ENCODE peak calls at places on chromosomes 6 and 20, in seven cellular contexts. One of them, this sample, is unnamed.

GRCh38 chr20:25863536-25864325 is 167.1 kb upstream of the ZNF337 start:
- DNase-seq in psoas muscle: no peak
- DNase-seq in aorta: peak; percentile 60
- DNase-seq in vagina: no peak
- DNase-seq in A673: no peak
- DNase-seq in tibial artery: no peak
- DNase-seq in astrocyte: no peak
- DNase-seq in this sample: no peak

GRCh38 chr20:36246410-36246809 is 10.1 kb downstream of the AAR2 start:
- DNase-seq in psoas muscle: no peak
- DNase-seq in vagina: no peak
- DNase-seq in aorta: no peak
- DNase-seq in astrocyte: no peak
- DNase-seq in tibial artery: no peak
- DNase-seq in A673: no peak
- DNase-seq in this sample: no peak

GRCh38 chr6:161169690-161170089 is 104.2 kb downstream of the AGPAT4 start:
- DNase-seq in aorta: no peak
- DNase-seq in astrocyte: peak; percentile 75
- DNase-seq in tibial artery: no peak
- DNase-seq in vagina: no peak
- DNase-seq in psoas muscle: peak; percentile 39
- DNase-seq in A673: peak; percentile 22
- DNase-seq in this sample: no peak

GRCh38 chr6:81656231-81656630 is 96.2 kb downstream of the TENT5A start:
- DNase-seq in A673: no peak
- DNase-seq in vagina: no peak
- DNase-seq in astrocyte: no peak
- DNase-seq in aorta: no peak
- DNase-seq in tibial artery: no peak
- DNase-seq in psoas muscle: no peak
- DNase-seq in this sample: no peak

GRCh38 chr6:2958331-2958711 is 13.0 kb downstream of the SERPINB6 start:
- DNase-seq in tibial artery: no peak
- DNase-seq in astrocyte: no peak
- DNase-seq in aorta: peak; percentile 78
- DNase-seq in psoas muscle: peak; percentile 35
- DNase-seq in A673: no peak
- DNase-seq in vagina: no peak
- DNase-seq in this sample: no peak

GRCh38 chr6:130574146-130574545 is 208.3 kb downstream of the TMEM200A start:
- DNase-seq in aorta: no peak
- DNase-seq in tibial artery: no peak
- DNase-seq in psoas muscle: no peak
- DNase-seq in vagina: no peak
- DNase-seq in A673: no peak
- DNase-seq in astrocyte: no peak
- DNase-seq in this sample: no peak

GRCh38 chr6:10414766-10415592 is at the start of gene TFAP2A:
- DNase-seq in tibial artery: no peak
- DNase-seq in A673: peak; percentile 86
- DNase-seq in aorta: no peak
- DNase-seq in vagina: no peak
- DNase-seq in psoas muscle: no peak
- DNase-seq in astrocyte: peak; percentile 31
- DNase-seq in this sample: peak; percentile 82

GRCh38 chr6:23446394-23447001 is 679.5 kb upstream of the NRSN1 start:
- DNase-seq in aorta: no peak
- DNase-seq in vagina: no peak
- DNase-seq in psoas muscle: no peak
- DNase-seq in tibial artery: no peak
- DNase-seq in astrocyte: peak; percentile 52
- DNase-seq in A673: peak; percentile 70
- DNase-seq in this sample: no peak

GRCh38 chr20:20367681-20368413 is at the start of gene INSM1:
- DNase-seq in aorta: no peak
- DNase-seq in tibial artery: no peak
- DNase-seq in A673: peak; percentile 44
- DNase-seq in vagina: no peak
- DNase-seq in psoas muscle: no peak
- DNase-seq in astrocyte: no peak
- DNase-seq in this sample: no peak

GRCh38 chr6:6409397-6410030 is 89.1 kb upstream of the F13A1 start:
- DNase-seq in A673: no peak
- DNase-seq in vagina: no peak
- DNase-seq in tibial artery: no peak
- DNase-seq in aorta: no peak
- DNase-seq in astrocyte: no peak
- DNase-seq in psoas muscle: no peak
- DNase-seq in this sample: no peak

GRCh38 chr20:64099086-64099786 is 8.1 kb downstream of the NPBWR2 start:
- DNase-seq in astrocyte: no peak
- DNase-seq in aorta: no peak
- DNase-seq in A673: no peak
- DNase-seq in vagina: no peak
- DNase-seq in psoas muscle: peak; percentile 10
- DNase-seq in tibial artery: no peak
- DNase-seq in this sample: no peak

GRCh38 chr6:120055071-120055470 is 705.5 kb upstream of the MAN1A1 start:
- DNase-seq in A673: no peak
- DNase-seq in psoas muscle: no peak
- DNase-seq in astrocyte: no peak
- DNase-seq in tibial artery: no peak
- DNase-seq in aorta: no peak
- DNase-seq in vagina: no peak
- DNase-seq in this sample: no peak

GRCh38 chr6:79888587-79888986 is 58.8 kb downstream of the ELOVL4 start:
- DNase-seq in tibial artery: no peak
- DNase-seq in aorta: no peak
- DNase-seq in psoas muscle: no peak
- DNase-seq in A673: no peak
- DNase-seq in astrocyte: no peak
- DNase-seq in vagina: no peak
- DNase-seq in this sample: no peak

GRCh38 chr20:45341579-45341938 is 6.7 kb downstream of the SDC4 start:
- DNase-seq in vagina: no peak
- DNase-seq in aorta: no peak
- DNase-seq in psoas muscle: no peak
- DNase-seq in astrocyte: no peak
- DNase-seq in tibial artery: peak; percentile 64
- DNase-seq in A673: no peak
- DNase-seq in this sample: no peak

GRCh38 chr20:10524034-10524476 is 89.0 kb downstream of the SLX4IP start:
- DNase-seq in vagina: no peak
- DNase-seq in tibial artery: peak; percentile 86
- DNase-seq in A673: no peak
- DNase-seq in astrocyte: peak; percentile 55
- DNase-seq in psoas muscle: peak; percentile 70
- DNase-seq in aorta: peak; percentile 52
- DNase-seq in this sample: no peak

GRCh38 chr20:57262244-57263126 is 4.0 kb downstream of the BMP7 start:
- DNase-seq in A673: no peak
- DNase-seq in aorta: no peak
- DNase-seq in psoas muscle: no peak
- DNase-seq in vagina: no peak
- DNase-seq in tibial artery: no peak
- DNase-seq in astrocyte: no peak
- DNase-seq in this sample: no peak

GRCh38 chr6:106466211-106466610 is 105.7 kb downstream of the CRYBG1 start:
- DNase-seq in A673: no peak
- DNase-seq in aorta: no peak
- DNase-seq in astrocyte: no peak
- DNase-seq in vagina: no peak
- DNase-seq in tibial artery: no peak
- DNase-seq in psoas muscle: no peak
- DNase-seq in this sample: no peak

GRCh38 chr6:41931792-41932191 is 9.8 kb downstream of the CCND3 start:
- DNase-seq in psoas muscle: no peak
- DNase-seq in vagina: no peak
- DNase-seq in aorta: no peak
- DNase-seq in A673: no peak
- DNase-seq in tibial artery: no peak
- DNase-seq in astrocyte: no peak
- DNase-seq in this sample: no peak

GRCh38 chr6:44020664-44021425 is 106.4 kb downstream of the MRPL14 start:
- DNase-seq in A673: no peak
- DNase-seq in psoas muscle: no peak
- DNase-seq in tibial artery: peak; percentile 54
- DNase-seq in astrocyte: no peak
- DNase-seq in aorta: no peak
- DNase-seq in vagina: no peak
- DNase-seq in this sample: no peak

GRCh38 chr6:49551866-49552129 is 1.3 kb downstream of the C6orf141 start:
- DNase-seq in tibial artery: no peak
- DNase-seq in A673: no peak
- DNase-seq in psoas muscle: no peak
- DNase-seq in astrocyte: no peak
- DNase-seq in vagina: no peak
- DNase-seq in aorta: no peak
- DNase-seq in this sample: no peak
- H3K4me1 ChIP-seq in tibial artery: no peaks in the 10 kb centered on the region
- H3K4me1 ChIP-seq in A673: peaks cover 50% of the 10 kb centered on the region
- H3K4me1 ChIP-seq in psoas muscle: no peaks in the 10 kb centered on the region
- H3K4me1 ChIP-seq in astrocyte: peaks cover 21% of the 10 kb centered on the region
- H3K4me1 ChIP-seq in vagina: peaks cover 20% of the 10 kb centered on the region
- H3K4me1 ChIP-seq in aorta: no peaks in the 10 kb centered on the region
- H3K4me1 ChIP-seq in this sample: peaks cover 13% of the 10 kb centered on the region

DNA sequence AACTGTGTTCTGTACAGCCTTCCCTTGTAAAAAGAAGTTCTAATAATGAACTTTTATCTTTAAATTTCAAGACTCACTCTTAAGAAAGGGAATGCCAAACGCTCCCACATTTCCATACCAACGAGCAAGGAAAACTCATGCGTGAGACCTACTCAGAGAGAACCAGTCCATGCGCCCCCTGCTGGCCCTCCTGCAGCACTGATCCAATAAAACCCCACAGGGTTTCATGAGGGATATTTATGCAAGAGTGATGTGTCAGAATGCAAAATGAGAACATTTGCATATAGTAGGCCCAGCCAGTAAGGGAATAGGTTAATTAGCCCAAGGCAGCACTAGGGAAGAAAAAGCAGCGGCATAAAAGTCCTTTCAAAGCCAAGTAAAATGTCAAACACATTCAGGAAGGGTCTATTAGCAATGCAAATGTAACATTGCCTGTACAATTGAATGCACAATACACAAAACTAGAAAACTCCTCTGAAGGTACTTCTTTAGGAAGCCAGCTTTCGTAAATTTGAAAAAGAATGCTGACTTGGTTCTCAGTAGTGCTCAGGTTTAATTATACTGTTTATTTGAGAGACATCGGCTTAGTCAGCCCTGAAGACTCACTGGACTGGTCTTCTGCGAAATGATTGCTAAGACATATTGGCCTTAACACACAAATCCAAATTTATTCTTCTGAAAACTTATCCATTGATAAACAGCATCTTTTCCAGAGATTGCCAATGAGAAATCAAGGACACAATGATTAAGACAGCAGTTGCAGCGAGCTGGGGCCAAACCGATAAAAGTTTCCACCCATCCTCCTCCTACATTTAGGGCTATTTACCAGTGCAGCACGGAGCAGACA is 93.2 kb downstream of the GMPR start:
- DNase-seq in psoas muscle: peak; percentile 72
- DNase-seq in vagina: no peak
- DNase-seq in tibial artery: peak; percentile 79
- DNase-seq in A673: peak; percentile 89
- DNase-seq in astrocyte: peak; percentile 59
- DNase-seq in aorta: peak; percentile 81
- DNase-seq in this sample: peak; percentile 71
- H3K27ac ChIP-seq in psoas muscle: peak overlapping the region; percentile 46
- H3K27ac ChIP-seq in vagina: peak overlapping the region; percentile 42
- H3K27ac ChIP-seq in tibial artery: no peak overlapping the region
- H3K27ac ChIP-seq in A673: peak overlapping the region; percentile 3
- H3K27ac ChIP-seq in astrocyte: peak overlapping the region; percentile 34
- H3K27ac ChIP-seq in aorta: no peak overlapping the region
- H3K27ac ChIP-seq in this sample: no peak overlapping the region

GRCh38 chr20:17963114-17963897 is 5.3 kb downstream of the SNX5 start:
- DNase-seq in astrocyte: no peak
- DNase-seq in vagina: no peak
- DNase-seq in aorta: no peak
- DNase-seq in tibial artery: no peak
- DNase-seq in A673: no peak
- DNase-seq in psoas muscle: no peak
- DNase-seq in this sample: no peak

GRCh38 chr20:17964073-17964472 is 4.5 kb downstream of the SNX5 start:
- DNase-seq in psoas muscle: no peak
- DNase-seq in aorta: no peak
- DNase-seq in tibial artery: no peak
- DNase-seq in vagina: no peak
- DNase-seq in astrocyte: no peak
- DNase-seq in A673: no peak
- DNase-seq in this sample: no peak

GRCh38 chr20:17964632-17965031 is 4.0 kb downstream of the SNX5 start:
- DNase-seq in A673: no peak
- DNase-seq in astrocyte: no peak
- DNase-seq in tibial artery: no peak
- DNase-seq in vagina: no peak
- DNase-seq in psoas muscle: no peak
- DNase-seq in aorta: no peak
- DNase-seq in this sample: no peak

GRCh38 chr20:17966432-17967312 is 1.9 kb downstream of the SNX5 start:
- DNase-seq in aorta: no peak
- DNase-seq in astrocyte: no peak
- DNase-seq in vagina: no peak
- DNase-seq in psoas muscle: no peak
- DNase-seq in tibial artery: no peak
- DNase-seq in A673: no peak
- DNase-seq in this sample: peak; percentile 38

GRCh38 chr20:17965042-17965697 is 3.4 kb downstream of the SNX5 start:
- DNase-seq in A673: no peak
- DNase-seq in vagina: no peak
- DNase-seq in astrocyte: no peak
- DNase-seq in tibial artery: no peak
- DNase-seq in aorta: no peak
- DNase-seq in psoas muscle: no peak
- DNase-seq in this sample: no peak
- H3K4me3 ChIP-seq in A673: peak overlapping the region; percentile 75
- H3K4me3 ChIP-seq in vagina: no peak overlapping the region
- H3K4me3 ChIP-seq in astrocyte: peak overlapping the region; percentile 90
- H3K4me3 ChIP-seq in tibial artery: peak overlapping the region; percentile 67
- H3K4me3 ChIP-seq in aorta: no peak overlapping the region
- H3K4me3 ChIP-seq in psoas muscle: peak overlapping the region; percentile 97
- H3K4me3 ChIP-seq in this sample: no peak overlapping the region

DNA sequence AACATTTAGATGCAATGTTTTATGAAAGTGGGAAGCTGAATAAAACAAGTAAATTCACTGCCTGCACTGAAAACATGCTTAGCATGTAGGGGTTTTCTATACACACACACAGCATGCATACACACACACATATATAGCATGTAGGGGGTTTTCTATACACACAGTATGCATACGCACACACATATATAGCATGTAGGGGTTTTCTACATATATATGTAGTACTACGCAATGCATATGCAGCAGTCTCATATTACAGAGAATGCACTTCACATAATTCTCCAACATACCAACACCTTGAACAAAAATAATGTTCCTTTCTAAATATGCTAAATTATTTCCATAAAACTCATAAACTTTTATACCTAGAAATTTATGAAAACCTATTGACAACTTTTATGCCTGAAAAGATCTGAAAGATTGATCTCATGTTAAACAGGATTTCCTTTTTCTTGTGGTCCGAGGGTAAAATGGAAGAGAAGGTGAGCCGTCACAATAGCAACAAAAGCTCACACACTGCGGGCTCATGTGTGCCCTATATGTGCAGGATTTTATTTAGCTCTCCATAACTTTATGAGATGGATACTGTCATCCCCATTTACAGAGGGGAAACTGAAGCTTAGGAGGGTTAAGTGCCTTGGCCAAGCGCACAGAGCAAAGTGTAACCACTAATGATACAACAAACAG is 81.9 kb upstream of the TULP1 start:
- DNase-seq in psoas muscle: no peak
- DNase-seq in A673: no peak
- DNase-seq in vagina: no peak
- DNase-seq in aorta: no peak
- DNase-seq in astrocyte: no peak
- DNase-seq in tibial artery: no peak
- DNase-seq in this sample: no peak
- H3K4me1 ChIP-seq in psoas muscle: peaks cover 94% of the 10 kb centered on the region
- H3K4me1 ChIP-seq in A673: peaks cover 18% of the 10 kb centered on the region
- H3K4me1 ChIP-seq in vagina: peaks cover 100% of the 10 kb centered on the region
- H3K4me1 ChIP-seq in aorta: peaks cover 10% of the 10 kb centered on the region
- H3K4me1 ChIP-seq in astrocyte: peaks cover 15% of the 10 kb centered on the region
- H3K4me1 ChIP-seq in tibial artery: peaks cover 7% of the 10 kb centered on the region
- H3K4me1 ChIP-seq in this sample: peaks cover 15% of the 10 kb centered on the region